ENCODE peak calls at places on chromosomes 11 and 22, in seven cellular contexts. One of them, this sample, is unnamed.

GRCh38 chr11:93529707-93530467 is 13.3 kb downstream of the SMCO4 start:
- DNase-seq in A673: no peak
- DNase-seq in A549: no peak
- DNase-seq in mesendoderm: no peak
- DNase-seq in pancreas: no peak
- DNase-seq in left ventricle myocardium inferior: no peak
- DNase-seq in esophagus squamous epithelium: no peak
- DNase-seq in this sample: no peak

GRCh38 chr22:26904483-26904882 is 247.1 kb downstream of the MIAT start:
- DNase-seq in A673: no peak
- DNase-seq in A549: no peak
- DNase-seq in mesendoderm: peak
- DNase-seq in pancreas: no peak
- DNase-seq in left ventricle myocardium inferior: no peak
- DNase-seq in esophagus squamous epithelium: no peak
- DNase-seq in this sample: no peak

GRCh38 chr11:20056109-20057054 is 103.9 kb downstream of the DBX1 start:
- DNase-seq in A673: no peak
- DNase-seq in A549: no peak
- DNase-seq in mesendoderm: no peak
- DNase-seq in pancreas: no peak
- DNase-seq in left ventricle myocardium inferior: no peak
- DNase-seq in esophagus squamous epithelium: no peak
- DNase-seq in this sample: no peak

GRCh38 chr11:64865286-64866172 is 12.9 kb downstream of the EHD1 start:
- DNase-seq in A673: no peak
- DNase-seq in A549: no peak
- DNase-seq in mesendoderm: no peak
- DNase-seq in pancreas: no peak
- DNase-seq in left ventricle myocardium inferior: no peak
- DNase-seq in esophagus squamous epithelium: no peak
- DNase-seq in this sample: no peak

GRCh38 chr22:21009638-21010425 is 5.1 kb upstream of the P2RX6 start:
- DNase-seq in A673: peak
- DNase-seq in A549: no peak
- DNase-seq in mesendoderm: peak
- DNase-seq in pancreas: peak
- DNase-seq in left ventricle myocardium inferior: no peak
- DNase-seq in esophagus squamous epithelium: no peak
- DNase-seq in this sample: no peak

GRCh38 chr11:76148207-76148606 is 58.1 kb downstream of the WNT11 start:
- DNase-seq in A673: no peak
- DNase-seq in A549: no peak
- DNase-seq in mesendoderm: no peak
- DNase-seq in pancreas: no peak
- DNase-seq in left ventricle myocardium inferior: no peak
- DNase-seq in esophagus squamous epithelium: no peak
- DNase-seq in this sample: no peak

GRCh38 chr11:69241844-69242582 is 51.9 kb upstream of the MYEOV start:
- DNase-seq in A673: no peak
- DNase-seq in A549: no peak
- DNase-seq in mesendoderm: no peak
- DNase-seq in pancreas: no peak
- DNase-seq in left ventricle myocardium inferior: no peak
- DNase-seq in esophagus squamous epithelium: no peak
- DNase-seq in this sample: no peak

GRCh38 chr11:315051-315481 is 1.2 kb downstream of the IFITM1 start:
- DNase-seq in A673: no peak
- DNase-seq in A549: no peak
- DNase-seq in mesendoderm: no peak
- DNase-seq in pancreas: no peak
- DNase-seq in left ventricle myocardium inferior: no peak
- DNase-seq in esophagus squamous epithelium: no peak
- DNase-seq in this sample: no peak

GRCh38 chr22:17629646-17630045 is 1.1 kb upstream of the ATP6V1E1 start:
- DNase-seq in A673: no peak
- DNase-seq in A549: no peak
- DNase-seq in mesendoderm: no peak
- DNase-seq in pancreas: no peak
- DNase-seq in left ventricle myocardium inferior: no peak
- DNase-seq in esophagus squamous epithelium: no peak
- DNase-seq in this sample: no peak

GRCh38 chr11:11584446-11584810 is 37.4 kb downstream of the GALNT18 start:
- DNase-seq in A673: peak
- DNase-seq in A549: peak
- DNase-seq in mesendoderm: no peak
- DNase-seq in pancreas: no peak
- DNase-seq in left ventricle myocardium inferior: no peak
- DNase-seq in esophagus squamous epithelium: no peak
- DNase-seq in this sample: peak

GRCh38 chr22:48071828-48072227 is 1309.4 kb downstream of the TBC1D22A start:
- DNase-seq in A673: no peak
- DNase-seq in A549: no peak
- DNase-seq in mesendoderm: no peak
- DNase-seq in pancreas: no peak
- DNase-seq in left ventricle myocardium inferior: no peak
- DNase-seq in esophagus squamous epithelium: no peak
- DNase-seq in this sample: no peak

GRCh38 chr22:35314161-35314942 is 14.7 kb downstream of the TOM1 start:
- DNase-seq in A673: no peak
- DNase-seq in A549: no peak
- DNase-seq in mesendoderm: no peak
- DNase-seq in pancreas: peak
- DNase-seq in left ventricle myocardium inferior: no peak
- DNase-seq in esophagus squamous epithelium: no peak
- DNase-seq in this sample: no peak

DNA sequence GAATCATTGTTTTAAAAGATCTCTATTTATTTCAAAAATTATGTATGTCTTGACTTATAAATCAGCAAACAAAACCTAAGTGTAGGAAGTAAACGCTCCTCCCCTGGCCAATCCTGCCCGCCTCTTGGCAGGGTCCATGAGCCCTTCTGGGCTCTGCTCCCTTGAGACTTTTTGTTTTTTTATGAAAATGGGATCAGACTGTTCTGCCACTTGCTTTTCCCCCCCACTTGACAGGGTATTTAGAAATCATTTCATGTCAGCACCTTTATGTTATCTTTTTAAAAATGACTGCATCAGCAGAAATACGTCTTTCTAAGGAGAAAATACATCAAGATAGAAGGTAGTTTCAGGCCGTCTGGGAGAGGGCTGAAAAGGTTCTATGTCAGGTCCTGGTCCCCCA is 35.6 kb downstream of the FBLN1 start:
- DNase-seq in A673: peak
- DNase-seq in A549: no peak
- DNase-seq in mesendoderm: no peak
- DNase-seq in pancreas: no peak
- DNase-seq in left ventricle myocardium inferior: no peak
- DNase-seq in esophagus squamous epithelium: no peak
- DNase-seq in this sample: no peak
- H3K27ac ChIP-seq in A673: peak
- H3K27ac ChIP-seq in A549: no peak
- H3K27ac ChIP-seq in mesendoderm: no peak
- H3K27ac ChIP-seq in pancreas: no peak
- H3K27ac ChIP-seq in left ventricle myocardium inferior: peak
- H3K27ac ChIP-seq in esophagus squamous epithelium: peak
- H3K27ac ChIP-seq in this sample: no peak

GRCh38 chr22:36934153-36934939 is 20.9 kb downstream of the CSF2RB start:
- DNase-seq in A673: no peak
- DNase-seq in A549: no peak
- DNase-seq in mesendoderm: no peak
- DNase-seq in pancreas: no peak
- DNase-seq in left ventricle myocardium inferior: no peak
- DNase-seq in esophagus squamous epithelium: no peak
- DNase-seq in this sample: no peak
- H3K27ac ChIP-seq in A673: no peak
- H3K27ac ChIP-seq in A549: no peak
- H3K27ac ChIP-seq in mesendoderm: no peak
- H3K27ac ChIP-seq in pancreas: no peak
- H3K27ac ChIP-seq in left ventricle myocardium inferior: no peak
- H3K27ac ChIP-seq in esophagus squamous epithelium: no peak
- H3K27ac ChIP-seq in this sample: no peak

GRCh38 chr11:107696140-107696539 is 15.7 kb downstream of the SLN start:
- DNase-seq in A673: peak
- DNase-seq in A549: peak
- DNase-seq in mesendoderm: peak
- DNase-seq in pancreas: no peak
- DNase-seq in left ventricle myocardium inferior: no peak
- DNase-seq in esophagus squamous epithelium: no peak
- DNase-seq in this sample: no peak
- H3K27ac ChIP-seq in A673: no peak
- H3K27ac ChIP-seq in A549: peak
- H3K27ac ChIP-seq in mesendoderm: no peak
- H3K27ac ChIP-seq in pancreas: no peak
- H3K27ac ChIP-seq in left ventricle myocardium inferior: peak
- H3K27ac ChIP-seq in esophagus squamous epithelium: no peak
- H3K27ac ChIP-seq in this sample: no peak

DNA sequence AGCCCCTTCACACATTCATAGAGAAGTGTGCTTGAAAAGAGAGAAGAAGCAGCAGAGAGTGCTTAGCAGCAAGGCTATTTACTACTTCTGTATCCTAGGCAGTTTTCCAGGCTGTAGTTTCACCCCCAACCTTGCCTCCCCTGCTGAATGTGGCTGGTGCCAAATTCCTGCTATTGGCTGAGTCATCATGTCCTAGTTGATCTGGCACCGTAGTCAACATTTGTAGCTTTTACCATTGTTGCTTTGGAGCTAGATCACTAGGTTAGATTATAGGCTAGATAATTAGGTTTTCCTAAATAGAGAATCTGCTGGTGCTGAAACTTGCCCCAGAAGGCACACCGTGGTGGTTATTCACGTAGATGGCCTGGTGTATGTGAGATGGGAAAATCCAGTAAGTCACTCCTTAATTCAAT is 32.7 kb downstream of the ARHGAP42 start:
- DNase-seq in A673: peak
- DNase-seq in A549: peak
- DNase-seq in mesendoderm: peak
- DNase-seq in pancreas: no peak
- DNase-seq in left ventricle myocardium inferior: no peak
- DNase-seq in esophagus squamous epithelium: no peak
- DNase-seq in this sample: peak
- H3K27ac ChIP-seq in A673: no peak
- H3K27ac ChIP-seq in A549: peak
- H3K27ac ChIP-seq in mesendoderm: peak
- H3K27ac ChIP-seq in pancreas: peak
- H3K27ac ChIP-seq in left ventricle myocardium inferior: peak
- H3K27ac ChIP-seq in esophagus squamous epithelium: peak
- H3K27ac ChIP-seq in this sample: peak

GRCh38 chr11:37710031-37710430 is 1112.0 kb upstream of the RAG2 start:
- DNase-seq in A673: no peak
- DNase-seq in A549: no peak
- DNase-seq in mesendoderm: no peak
- DNase-seq in pancreas: no peak
- DNase-seq in left ventricle myocardium inferior: no peak
- DNase-seq in esophagus squamous epithelium: no peak
- DNase-seq in this sample: no peak

DNA sequence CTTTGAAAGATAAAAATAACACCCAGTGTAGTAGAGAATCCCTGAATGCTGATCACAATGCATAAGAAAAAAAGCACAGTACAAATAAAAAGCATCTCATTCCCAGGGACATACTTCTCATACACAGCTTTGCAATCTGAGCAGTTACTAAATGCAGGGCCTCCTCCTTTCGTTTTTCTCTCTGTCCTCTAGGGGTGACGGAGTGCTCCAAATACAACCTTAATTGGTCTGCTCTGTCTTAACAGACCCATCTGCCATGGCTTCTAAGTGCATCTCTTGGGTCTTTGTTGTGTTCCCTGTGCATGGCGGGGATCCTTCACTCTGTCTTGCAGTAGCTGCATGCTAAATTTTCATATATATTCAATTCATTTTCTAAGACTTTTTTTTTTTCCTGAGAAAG is 1114.2 kb upstream of the RAG2 start:
- DNase-seq in A673: peak
- DNase-seq in A549: no peak
- DNase-seq in mesendoderm: peak
- DNase-seq in pancreas: no peak
- DNase-seq in left ventricle myocardium inferior: no peak
- DNase-seq in esophagus squamous epithelium: no peak
- DNase-seq in this sample: no peak
- H3K27ac ChIP-seq in A673: no peak
- H3K27ac ChIP-seq in A549: no peak
- H3K27ac ChIP-seq in mesendoderm: no peak
- H3K27ac ChIP-seq in pancreas: no peak
- H3K27ac ChIP-seq in left ventricle myocardium inferior: no peak
- H3K27ac ChIP-seq in esophagus squamous epithelium: no peak
- H3K27ac ChIP-seq in this sample: no peak

GRCh38 chr11:111419641-111420327 is 40.7 kb upstream of the POU2AF1 start:
- DNase-seq in A673: no peak
- DNase-seq in A549: no peak
- DNase-seq in mesendoderm: no peak
- DNase-seq in pancreas: no peak
- DNase-seq in left ventricle myocardium inferior: no peak
- DNase-seq in esophagus squamous epithelium: no peak
- DNase-seq in this sample: no peak
- H3K27ac ChIP-seq in A673: no peak
- H3K27ac ChIP-seq in A549: no peak
- H3K27ac ChIP-seq in mesendoderm: no peak
- H3K27ac ChIP-seq in pancreas: no peak
- H3K27ac ChIP-seq in left ventricle myocardium inferior: no peak
- H3K27ac ChIP-seq in esophagus squamous epithelium: peak
- H3K27ac ChIP-seq in this sample: no peak

GRCh38 chr22:46618667-46619066 is 1.5 kb upstream of the GRAMD4 start:
- DNase-seq in A673: no peak
- DNase-seq in A549: no peak
- DNase-seq in mesendoderm: no peak
- DNase-seq in pancreas: peak
- DNase-seq in left ventricle myocardium inferior: peak
- DNase-seq in esophagus squamous epithelium: no peak
- DNase-seq in this sample: peak

GRCh38 chr22:46617250-46618103 is 2.7 kb upstream of the GRAMD4 start:
- DNase-seq in A673: no peak
- DNase-seq in A549: no peak
- DNase-seq in mesendoderm: no peak
- DNase-seq in pancreas: peak
- DNase-seq in left ventricle myocardium inferior: no peak
- DNase-seq in esophagus squamous epithelium: no peak
- DNase-seq in this sample: no peak

GRCh38 chr22:46619240-46619829 is 851 bp upstream of the GRAMD4 start:
- DNase-seq in A673: no peak
- DNase-seq in A549: no peak
- DNase-seq in mesendoderm: no peak
- DNase-seq in pancreas: no peak
- DNase-seq in left ventricle myocardium inferior: no peak
- DNase-seq in esophagus squamous epithelium: no peak
- DNase-seq in this sample: no peak

GRCh38 chr22:46619830-46620501 is at the start of gene GRAMD4:
- DNase-seq in A673: peak
- DNase-seq in A549: no peak
- DNase-seq in mesendoderm: peak
- DNase-seq in pancreas: peak
- DNase-seq in left ventricle myocardium inferior: peak
- DNase-seq in esophagus squamous epithelium: no peak
- DNase-seq in this sample: no peak

DNA sequence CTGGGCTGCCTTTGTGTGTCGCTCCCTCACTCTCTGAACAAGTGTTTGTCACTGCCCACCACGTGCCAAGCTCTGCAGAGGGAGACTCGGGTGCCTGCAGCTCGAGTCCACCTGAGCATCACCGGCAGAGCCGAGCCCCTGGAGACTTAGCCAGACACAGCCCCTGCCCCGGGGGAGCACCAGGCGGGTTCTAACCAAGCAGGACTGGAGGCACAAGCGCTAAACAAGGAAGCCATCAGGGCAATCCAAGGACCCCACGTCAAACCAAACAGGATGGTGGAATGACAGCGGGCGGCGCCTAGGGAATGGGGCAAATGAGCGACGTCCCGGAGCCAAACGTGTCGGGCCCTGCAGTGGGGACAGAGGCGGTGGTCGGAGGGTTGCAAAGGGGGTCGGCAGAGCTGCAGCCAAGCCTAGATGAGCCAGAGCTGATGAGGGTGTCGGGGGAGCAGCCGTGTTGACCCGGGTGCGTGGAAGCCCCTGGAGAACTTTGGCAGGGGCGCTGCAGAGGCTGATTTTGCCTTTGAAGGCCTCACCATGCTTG is 2.0 kb upstream of the GRAMD4 start:
- DNase-seq in A673: no peak
- DNase-seq in A549: no peak
- DNase-seq in mesendoderm: no peak
- DNase-seq in pancreas: peak
- DNase-seq in left ventricle myocardium inferior: no peak
- DNase-seq in esophagus squamous epithelium: no peak
- DNase-seq in this sample: no peak
- H3K27ac ChIP-seq in A673: no peak
- H3K27ac ChIP-seq in A549: peak
- H3K27ac ChIP-seq in mesendoderm: no peak
- H3K27ac ChIP-seq in pancreas: no peak
- H3K27ac ChIP-seq in left ventricle myocardium inferior: peak
- H3K27ac ChIP-seq in esophagus squamous epithelium: no peak
- H3K27ac ChIP-seq in this sample: peak

This sample was measured in lung.